ENCODE peak calls at places on chromosomes 5 and 9, in six cellular contexts. Y is adipocyte; V is naive B cell; G is stimulated activated CD4-positive, alpha-beta T cell treated with anti-CD3 and anti-CD28 coated beads, Interleukin-1b, Interleukin-23, amount 100 ng/mL, for 24 hours; K is activated CD4-positive, alpha-beta T cell treated with anti-CD3 and anti-CD28 coated beads for 24 hours; Q is heart right ventricle. I is an unnamed sample.

GRCh38 chr5:42884326-42884725 is 72.6 kb upstream of the SELENOP start:
- DNase-seq in Q (no peak), V (no peak), Y (no peak), K (no peak), G (no peak), I (no peak)

GRCh38 chr5:180803181-180804128 is 849 bp upstream of the MGAT1 start:
- DNase-seq in Q (peak; percentile 71), K (peak; percentile 78), G (peak; percentile 72), Y (no peak), V (peak; percentile 89), I (peak; percentile 57)

GRCh38 chr9:20624201-20625002 is 2.1 kb upstream of the MLLT3 start:
- DNase-seq in Y (peak; percentile 91), G (no peak), V (peak; percentile 29), Q (peak; percentile 66), K (peak; percentile 18), I (peak; percentile 86)

GRCh38 chr5:6158974-6159863 is 219.1 kb downstream of the MED10 start:
- DNase-seq in Y (peak; percentile 1), Q (no peak), V (no peak), G (no peak), K (no peak), I (peak; percentile 87)

GRCh38 chr9:123196124-123196523 is 72.3 kb downstream of the STRBP start:
- DNase-seq in G (no peak), Y (no peak), K (no peak), Q (no peak), V (no peak), I (no peak)

GRCh38 chr9:129182122-129182521 is 4.1 kb upstream of the IER5L start:
- DNase-seq in Y (no peak), Q (no peak), V (no peak), K (no peak), G (no peak), I (no peak)

GRCh38 chr5:177098772-177099152 is 12.0 kb downstream of the FGFR4 start:
- DNase-seq in G (no peak), Q (no peak), Y (no peak), K (no peak), V (no peak), I (no peak)

GRCh38 chr9:135214054-135214640 is 126.7 kb downstream of the OLFM1 start:
- DNase-seq in G (no peak), V (no peak), K (no peak), Q (no peak), Y (no peak), I (no peak)

GRCh38 chr9:37037137-37037743 is 3.2 kb upstream of the PAX5 start:
- DNase-seq in Y (no peak), G (no peak), K (no peak), V (peak; percentile 76), Q (no peak), I (no peak)

GRCh38 chr9:93465853-93466252 is 12.5 kb upstream of the FAM120AOS start:
- DNase-seq in K (no peak), Q (no peak), V (no peak), Y (no peak), G (no peak), I (no peak)

GRCh38 chr9:86041331-86041741 is 58.0 kb downstream of the GOLM1 start:
- DNase-seq in Q (no peak), Y (no peak), K (no peak), V (no peak), G (no peak), I (peak; percentile 66)

GRCh38 chr9:120331913-120332312 is 248.1 kb downstream of the CDK5RAP2 start:
- DNase-seq in Y (no peak), Q (no peak), G (no peak), K (no peak), V (no peak), I (peak; percentile 50)

GRCh38 chr5:170296935-170297588 is 515 bp downstream of the LCP2 start:
- DNase-seq in V (no peak), K (no peak), Q (no peak), G (no peak), Y (no peak), I (no peak)

GRCh38 chr5:116573279-116573616 is 1.4 kb downstream of the SEMA6A start:
- DNase-seq in Q (no peak), G (no peak), K (no peak), Y (peak; percentile 8), V (no peak), I (no peak)

GRCh38 chr9:93170571-93170970 is 13.4 kb upstream of the WNK2 start:
- DNase-seq in K (no peak), Y (no peak), Q (no peak), V (no peak), G (no peak), I (no peak)

GRCh38 chr9:21923694-21924093 is 70.5 kb downstream of the CDKN2A start:
- DNase-seq in G (no peak), K (no peak), Q (no peak), Y (no peak), V (no peak), I (no peak)

GRCh38 chr9:117046666-117047327 is 359.7 kb downstream of the TRIM32 start:
- DNase-seq in Q (no peak), Y (no peak), V (no peak), G (no peak), K (no peak), I (no peak)

GRCh38 chr9:137302176-137303030 is at the start of gene NRARP:
- DNase-seq in Y (peak; percentile 90), Q (peak; percentile 92), K (peak; percentile 88), V (peak; percentile 95), G (peak; percentile 88), I (peak; percentile 54)

GRCh38 chr5:44935871-44936270 is 127.1 kb downstream of the MRPS30 start:
- DNase-seq in K (no peak), Y (no peak), G (no peak), Q (no peak), V (no peak), I (no peak)

GRCh38 chr9:14441976-14442651 is 128.2 kb upstream of the NFIB start:
- DNase-seq in V (no peak), G (no peak), Q (no peak), Y (no peak), K (no peak), I (peak; percentile 13)

GRCh38 chr9:2574215-2574614 is 47.4 kb upstream of the VLDLR start:
- DNase-seq in G (no peak), Q (no peak), Y (no peak), V (no peak), K (no peak), I (no peak)

GRCh38 chr9:129343697-129344375 is 165.8 kb upstream of the IER5L start:
- DNase-seq in G (no peak), Y (peak; percentile 62), K (no peak), V (no peak), Q (no peak), I (no peak)

GRCh38 chr5:149060325-149060724 is 2.5 kb downstream of the SH3TC2 start:
- DNase-seq in K (no peak), Q (peak; percentile 70), V (no peak), G (no peak), Y (peak; percentile 41), I (peak; percentile 44)

GRCh38 chr5:99032234-99033013 is 103.6 kb upstream of the CHD1 start:
- DNase-seq in G (no peak), V (peak; percentile 27), Q (peak; percentile 76), K (no peak), Y (peak; percentile 91), I (peak; percentile 89)

GRCh38 chr9:127078336-127078735 is 44.1 kb downstream of the ANGPTL2 start:
- DNase-seq in Q (no peak), V (no peak), Y (no peak), K (no peak), G (no peak), I (no peak)

GRCh38 chr9:120768247-120768646 is 25.0 kb downstream of the FBXW2 start:
- DNase-seq in K (no peak), V (no peak), Q (no peak), G (no peak), Y (no peak), I (no peak)

GRCh38 chr9:131382850-131383729 is 10.8 kb upstream of the PRRC2B start:
- DNase-seq in K (no peak), Q (peak; percentile 73), Y (peak; percentile 83), G (no peak), V (no peak), I (peak; percentile 75)

GRCh38 chr5:64347308-64347707 is 158.5 kb upstream of the RGS7BP start:
- DNase-seq in G (no peak), V (no peak), Y (peak; percentile 2), Q (no peak), K (no peak), I (peak; percentile 26)

GRCh38 chr5:67306997-67307580 is 110.5 kb upstream of the CD180 start:
- DNase-seq in G (no peak), V (no peak), Y (peak; percentile 80), Q (no peak), K (no peak), I (no peak)

I was measured in fibroblast of the aortic adventitia.